ENCODE peak calls at places on chromosomes 3 and 15, in four cellular contexts. B is cardiac septum; S is stimulated activated CD8-positive, alpha-beta memory T cell treated with anti-CD3 and anti-CD28 coated beads, Interleukin-4, amount 100 ng/mL, for 48 hours; E is HFF-Myc. N is an unnamed sample.

GRCh38 chr3:197430961-197431910 is 124.5 kb downstream of the BDH1 start:
- DNase-seq in B (peak), S (no peak), E (no peak), N (no peak)

GRCh38 chr3:4670352-4670751 is 177.2 kb downstream of the ITPR1 start:
- DNase-seq in B (no peak), S (no peak), E (no peak), N (no peak)

GRCh38 chr3:152069871-152070270 is 196.4 kb downstream of the SUCNR1 start:
- DNase-seq in B (no peak), S (no peak), E (no peak), N (no peak)

GRCh38 chr15:31571676-31572075 is 245.0 kb downstream of the KLF13 start:
- DNase-seq in B (no peak), S (no peak), E (no peak), N (no peak)

GRCh38 chr15:99630607-99631131 is 64.9 kb downstream of the MEF2A start:
- DNase-seq in B (no peak), S (no peak), E (no peak), N (no peak)

GRCh38 chr15:65936317-65936716 is 67.0 kb downstream of the RAB11A start:
- DNase-seq in B (no peak), S (no peak), E (no peak), N (no peak)

GRCh38 chr15:82968066-82968465 is 15.5 kb upstream of the HOMER2 start:
- DNase-seq in B (no peak), S (no peak), E (no peak), N (no peak)

GRCh38 chr15:81054236-81054635 is 53.5 kb downstream of the TLNRD1 start:
- DNase-seq in B (no peak), S (no peak), E (peak), N (peak)

GRCh38 chr3:17398959-17399551 is 343.4 kb downstream of the TBC1D5 start:
- DNase-seq in B (no peak), S (no peak), E (no peak), N (no peak)

GRCh38 chr3:35739181-35739809 is 100.0 kb downstream of the ARPP21 start:
- DNase-seq in B (no peak), S (no peak), E (no peak), N (no peak)

GRCh38 chr3:142693294-142693853 is 30.5 kb upstream of the TRPC1 start:
- DNase-seq in B (no peak), S (no peak), E (no peak), N (no peak)

GRCh38 chr3:12141350-12141749 is 17.4 kb downstream of the TIMP4 start:
- DNase-seq in B (no peak), S (no peak), E (no peak), N (no peak)

GRCh38 chr3:125194849-125195601 is 17.5 kb downstream of the SLC12A8 start:
- DNase-seq in B (no peak), S (no peak), E (peak), N (peak)

GRCh38 chr3:119639494-119640350 is 20.7 kb downstream of the POPDC2 start:
- DNase-seq in B (no peak), S (peak), E (no peak), N (no peak)

GRCh38 chr3:108603689-108604088 is 14.2 kb downstream of the DZIP3 start:
- DNase-seq in B (no peak), S (no peak), E (no peak), N (no peak)

GRCh38 chr3:114454592-114455251 is 160.9 kb downstream of the TIGIT start:
- DNase-seq in B (no peak), S (no peak), E (no peak), N (no peak)

GRCh38 chr3:184937611-184938010 is 125.6 kb downstream of the VPS8 start:
- DNase-seq in B (no peak), S (no peak), E (no peak), N (no peak)

GRCh38 chr3:141680620-141681389 is 57.3 kb upstream of the RNF7 start:
- DNase-seq in B (no peak), S (no peak), E (no peak), N (no peak)

GRCh38 chr15:76169792-76170425 is 110.1 kb downstream of the TMEM266 start:
- DNase-seq in B (no peak), S (no peak), E (no peak), N (no peak)

GRCh38 chr3:181695661-181696491 is 15.8 kb upstream of the SOX2 start:
- DNase-seq in B (no peak), S (no peak), E (no peak), N (no peak)

GRCh38 chr3:58026598-58026997 is 18.4 kb downstream of the FLNB start:
- DNase-seq in B (no peak), S (no peak), E (no peak), N (no peak)

GRCh38 chr15:40317580-40317979 is 5.9 kb upstream of the INAFM2 start:
- DNase-seq in B (no peak), S (no peak), E (no peak), N (no peak)

GRCh38 chr3:122576174-122576940 is 1.1 kb upstream of the PARP15 start:
- DNase-seq in B (no peak), S (peak), E (no peak), N (no peak)

GRCh38 chr15:88803920-88804247 is 648 bp downstream of the ACAN start:
- DNase-seq in B (no peak), S (no peak), E (no peak), N (no peak)

GRCh38 chr15:53837263-53837662 is 77.8 kb upstream of the WDR72 start:
- DNase-seq in B (no peak), S (no peak), E (no peak), N (no peak)

N was measured in AG09319.